ENCODE peak calls at places on chromosomes 7 and 10, in six cellular contexts. B is K562, V is GM12878, X is A549, P is HepG2, G is endothelial cell of umbilical vein. F is an unnamed sample.

GRCh38 chr10:44985175-44985681 is 6.6 kb upstream of the DEPP1 start:
- DNase-seq in B (no peak), V (no peak), X (no peak), P (no peak), G (peak; percentile 95), F (no peak)

GRCh38 chr7:116499168-116500070 is at the start of gene CAV2:
- DNase-seq in B (peak; percentile 96), V (no peak), X (peak; percentile 82), P (no peak), G (peak; percentile 63), F (no peak)

GRCh38 chr10:114265392-114266053 is 26.5 kb downstream of the VWA2 start:
- DNase-seq in B (no peak), V (no peak), X (no peak), P (no peak), G (no peak), F (no peak)

GRCh38 chr10:107631876-107632275 is 467.4 kb upstream of the SORCS1 start:
- DNase-seq in B (no peak), V (no peak), X (no peak), P (no peak), G (no peak), F (no peak)

GRCh38 chr10:14586901-14587300 is 187.8 kb downstream of the FAM107B start:
- DNase-seq in B (no peak), V (no peak), X (no peak), P (no peak), G (no peak), F (no peak)

GRCh38 chr7:149248777-149249176 is 9.3 kb downstream of the ZNF212 start:
- DNase-seq in B (no peak), V (no peak), X (no peak), P (no peak), G (no peak), F (no peak)

GRCh38 chr7:74429153-74429747 is 24.5 kb upstream of the GTF2IRD1 start:
- DNase-seq in B (no peak), V (no peak), X (peak; percentile 64), P (no peak), G (no peak), F (peak; percentile 72)

GRCh38 chr10:89887406-89887805 is 186.0 kb downstream of the KIF20B start:
- DNase-seq in B (no peak), V (no peak), X (no peak), P (no peak), G (no peak), F (no peak)

GRCh38 chr10:130707389-130707979 is 571.3 kb downstream of the GLRX3 start:
- DNase-seq in B (no peak), V (no peak), X (peak; percentile 7), P (no peak), G (no peak), F (peak; percentile 27)

GRCh38 chr10:127090135-127090534 is 106.3 kb downstream of the INSYN2A start:
- DNase-seq in B (no peak), V (no peak), X (no peak), P (peak; percentile 3), G (no peak), F (no peak)

GRCh38 chr10:30158325-30158960 is 99.1 kb upstream of the JCAD start:
- DNase-seq in B (no peak), V (no peak), X (no peak), P (no peak), G (no peak), F (peak; percentile 79)

GRCh38 chr7:117110480-117111315 is 157.4 kb downstream of the ST7 start:
- DNase-seq in B (no peak), V (peak; percentile 70), X (no peak), P (no peak), G (peak; percentile 80), F (peak; percentile 22)

GRCh38 chr7:158355456-158356065 is 232.1 kb downstream of the PTPRN2 start:
- DNase-seq in B (no peak), V (no peak), X (peak; percentile 20), P (peak; percentile 17), G (no peak), F (peak; percentile 40)

GRCh38 chr7:30169585-30169978 is 34.8 kb downstream of the MTURN start:
- DNase-seq in B (no peak), V (no peak), X (no peak), P (no peak), G (no peak), F (no peak)

GRCh38 chr10:23331567-23332290 is 12.9 kb downstream of the C10orf67 start:
- DNase-seq in B (no peak), V (no peak), X (no peak), P (no peak), G (peak; percentile 4), F (peak; percentile 36)

GRCh38 chr10:37488792-37489657 is 363.6 kb downstream of the ANKRD30A start:
- DNase-seq in B (no peak), V (no peak), X (peak; percentile 98), P (peak; percentile 1), G (no peak), F (peak; percentile 99)

GRCh38 chr7:138645284-138645683 is 55.9 kb downstream of the SVOPL start:
- DNase-seq in B (no peak), V (no peak), X (peak; percentile 19), P (peak; percentile 15), G (no peak), F (no peak)

GRCh38 chr10:27388761-27389399 is 115.2 kb upstream of the RAB18 start:
- DNase-seq in B (no peak), V (no peak), X (no peak), P (no peak), G (no peak), F (no peak)

GRCh38 chr7:158406817-158407216 is 180.8 kb downstream of the PTPRN2 start:
- DNase-seq in B (no peak), V (no peak), X (no peak), P (no peak), G (no peak), F (no peak)

DNA sequence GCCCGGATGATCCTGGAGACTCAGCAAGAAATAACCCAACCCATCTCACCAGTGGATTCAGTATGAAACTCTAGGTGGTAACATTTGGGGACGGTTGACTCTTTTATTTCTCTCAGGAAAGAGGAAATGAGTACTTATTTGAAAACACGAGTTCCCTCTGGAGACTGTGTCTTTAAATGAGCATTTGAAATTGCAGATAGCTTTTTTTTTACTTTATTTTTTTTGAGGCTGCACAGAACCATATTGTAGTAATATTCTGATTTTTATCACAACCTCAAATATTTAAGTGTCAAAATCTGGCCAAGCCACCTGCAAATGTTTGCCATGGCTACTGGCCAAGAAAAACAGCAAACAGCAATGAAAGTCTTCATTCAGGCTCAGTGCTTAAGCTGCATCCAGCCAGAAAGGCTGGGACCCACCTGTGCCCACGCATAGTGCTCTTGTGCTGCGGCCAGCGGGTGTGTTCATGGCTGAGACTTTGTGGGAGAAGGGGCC is 160.8 kb downstream of the CREB5 start:
- DNase-seq in B (no peak), V (no peak), X (no peak), P (peak; percentile 18), G (peak; percentile 79), F (no peak)
- TF ChIP-seq MYC in B (no peak), V (no peak), X (no peak), P (no peak), G (no peak), F (no peak)

DNA sequence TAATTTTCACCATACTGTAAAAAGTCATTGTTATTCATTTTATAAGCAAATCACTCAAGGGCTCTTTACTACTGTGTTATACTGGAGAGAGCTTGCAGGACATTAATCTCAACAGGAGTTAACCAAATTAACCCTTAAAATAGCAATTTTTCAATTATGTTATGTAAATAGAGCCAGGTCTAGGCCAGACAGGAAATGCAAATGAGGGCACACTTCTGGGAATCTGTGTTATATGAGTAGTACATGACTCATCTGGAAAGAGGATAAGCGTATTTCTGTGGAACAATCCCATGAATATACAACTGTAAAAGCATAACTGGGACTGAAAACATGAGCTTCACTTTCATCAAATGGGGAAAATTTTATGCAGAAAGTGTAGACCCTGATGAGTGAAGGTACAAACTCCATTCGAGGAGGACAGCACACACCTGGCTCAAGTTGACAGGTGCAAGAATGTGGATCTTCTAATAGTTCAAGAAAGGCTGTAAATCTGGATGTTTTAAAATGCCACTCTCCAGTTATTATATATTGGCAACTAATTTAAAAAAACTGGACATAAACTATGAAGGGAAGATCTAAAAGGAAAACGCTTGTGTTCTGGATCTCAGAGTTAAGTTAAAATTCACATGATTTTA is 75.3 kb downstream of the ANK3 start:
- DNase-seq in B (no peak), V (no peak), X (peak; percentile 4), P (no peak), G (peak; percentile 88), F (no peak)
- TF ChIP-seq MYC in B (no peak), V (no peak), X (no peak), P (no peak), G (no peak), F (no peak)

GRCh38 chr10:97138777-97139317 is 46.9 kb downstream of the SLIT1 start:
- DNase-seq in B (no peak), V (no peak), X (no peak), P (no peak), G (no peak), F (no peak)
- TF ChIP-seq MYC in B (no peak), V (no peak), X (no peak), P (no peak), G (no peak), F (no peak)

DNA sequence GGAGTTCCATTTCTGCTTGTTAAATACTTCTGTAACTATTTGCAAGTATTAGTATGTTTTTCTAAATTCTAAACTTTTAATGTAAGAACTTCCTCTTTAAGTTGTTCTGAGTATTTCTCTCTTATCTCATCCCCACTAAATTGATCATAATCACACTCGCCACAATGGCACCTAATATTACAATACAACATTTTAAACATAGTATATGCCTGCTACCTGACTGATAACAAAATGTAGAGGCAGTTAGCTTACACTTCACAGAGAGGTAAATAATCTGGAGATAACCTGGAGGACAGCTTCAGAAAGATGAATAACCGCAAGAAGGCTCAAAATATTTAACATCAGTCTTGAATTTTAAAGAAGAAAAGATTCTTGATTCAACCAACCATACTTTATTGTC is 48.6 kb downstream of the HIBADH start:
- DNase-seq in B (no peak), V (no peak), X (no peak), P (no peak), G (no peak), F (no peak)
- TF ChIP-seq MYC in B (no peak), V (no peak), X (no peak), P (no peak), G (no peak), F (no peak)

GRCh38 chr10:122521011-122521410 is 39.5 kb upstream of the DMBT1 start:
- DNase-seq in B (no peak), V (no peak), X (no peak), P (no peak), G (peak; percentile 18), F (no peak)
- TF ChIP-seq MYC in B (no peak), V (no peak), X (no peak), P (no peak), G (no peak), F (no peak)

F was measured in NB4.